ENCODE peak calls at places on chromosomes 12 and 14, in five cellular contexts. N is HepG2, F is GM12892, O is GM12878, M is K562. X is an unnamed sample.

GRCh38 chr14:34110531-34110930 is 159.7 kb upstream of the EGLN3 start:
- DNase-seq in O (no peak), N (no peak), F (no peak), M (no peak), X (no peak)

GRCh38 chr12:49054524-49054923 is 6.1 kb downstream of the KMT2D start:
- DNase-seq in N (no peak), M (no peak), F (no peak), O (no peak), X (no peak)

GRCh38 chr12:15453613-15454012 is 131.3 kb downstream of the PTPRO start:
- DNase-seq in F (no peak), M (no peak), N (no peak), O (peak; percentile 5), X (no peak)

GRCh38 chr12:27982951-27983350 is 10.4 kb upstream of the PTHLH start:
- DNase-seq in O (no peak), N (no peak), F (no peak), M (no peak), X (no peak)

GRCh38 chr12:32502693-32503510 is 103.5 kb downstream of the FGD4 start:
- DNase-seq in O (no peak), N (no peak), F (no peak), M (no peak), X (no peak)

GRCh38 chr12:103011974-103012763 is 54.7 kb downstream of the ASCL1 start:
- DNase-seq in F (no peak), N (no peak), M (no peak), O (no peak), X (no peak)

GRCh38 chr12:106386836-106387555 is 29.4 kb downstream of the POLR3B start:
- DNase-seq in F (no peak), O (no peak), M (no peak), N (no peak), X (no peak)

GRCh38 chr12:18752280-18752920 is 14.5 kb downstream of the CAPZA3 start:
- DNase-seq in F (no peak), N (no peak), O (no peak), M (peak; percentile 55), X (no peak)

GRCh38 chr12:84738481-84738972 is 174.1 kb downstream of the SLC6A15 start:
- DNase-seq in O (no peak), N (no peak), F (no peak), M (no peak), X (no peak)

GRCh38 chr12:69007166-69007857 is 74.3 kb upstream of the CPM start:
- DNase-seq in N (no peak), O (no peak), M (no peak), F (no peak), X (no peak)

GRCh38 chr14:21095430-21096205 is 2.8 kb downstream of the ZNF219 start:
- DNase-seq in M (no peak), O (no peak), F (no peak), N (no peak), X (no peak)

GRCh38 chr14:101878222-101879211 is 85.9 kb upstream of the DYNC1H1 start:
- DNase-seq in F (no peak), N (no peak), O (no peak), M (no peak), X (no peak)

GRCh38 chr12:131826064-131826928 is 1.9 kb upstream of the MMP17 start:
- DNase-seq in F (no peak), N (no peak), O (no peak), M (no peak), X (no peak)

GRCh38 chr12:125145196-125145595 is 80.0 kb downstream of the AACS start:
- DNase-seq in O (no peak), M (no peak), F (no peak), N (no peak), X (no peak)

GRCh38 chr12:25692115-25693035 is 139.3 kb upstream of the LMNTD1 start:
- DNase-seq in O (no peak), N (no peak), F (no peak), M (no peak), X (no peak)

GRCh38 chr14:64684091-64684490 is 20.1 kb upstream of the PLEKHG3 start:
- DNase-seq in F (no peak), O (no peak), N (peak; percentile 25), M (no peak), X (no peak)

GRCh38 chr14:95188372-95188771 is 31.0 kb upstream of the DICER1 start:
- DNase-seq in O (no peak), M (no peak), N (no peak), F (no peak), X (no peak)

GRCh38 chr12:66491812-66492361 is 187.0 kb downstream of the GRIP1 start:
- DNase-seq in N (no peak), F (no peak), M (no peak), O (no peak), X (no peak)

GRCh38 chr14:102592969-102593840 is 756 bp downstream of the RCOR1 start:
- DNase-seq in O (no peak), F (no peak), M (peak; percentile 59), N (no peak), X (no peak)

GRCh38 chr12:53499261-53500118 is at the start of gene MAP3K12:
- DNase-seq in F (no peak), M (peak; percentile 50), O (no peak), N (no peak), X (no peak)

GRCh38 chr12:84463756-84464495 is 448.7 kb downstream of the SLC6A15 start:
- DNase-seq in O (no peak), M (no peak), N (no peak), F (no peak), X (no peak)

GRCh38 chr14:91277546-91278382 is 33.3 kb upstream of the GPR68 start:
- DNase-seq in N (no peak), F (no peak), O (no peak), M (no peak), X (no peak)

GRCh38 chr14:91281346-91281745 is 36.8 kb upstream of the GPR68 start:
- DNase-seq in M (no peak), N (no peak), F (no peak), O (no peak), X (no peak)

GRCh38 chr14:91279354-91279753 is 34.9 kb upstream of the GPR68 start:
- DNase-seq in O (no peak), M (no peak), N (no peak), F (no peak), X (no peak)

GRCh38 chr14:91278383-91278715 is 33.8 kb upstream of the GPR68 start:
- DNase-seq in N (no peak), M (no peak), O (no peak), F (no peak), X (no peak)

DNA sequence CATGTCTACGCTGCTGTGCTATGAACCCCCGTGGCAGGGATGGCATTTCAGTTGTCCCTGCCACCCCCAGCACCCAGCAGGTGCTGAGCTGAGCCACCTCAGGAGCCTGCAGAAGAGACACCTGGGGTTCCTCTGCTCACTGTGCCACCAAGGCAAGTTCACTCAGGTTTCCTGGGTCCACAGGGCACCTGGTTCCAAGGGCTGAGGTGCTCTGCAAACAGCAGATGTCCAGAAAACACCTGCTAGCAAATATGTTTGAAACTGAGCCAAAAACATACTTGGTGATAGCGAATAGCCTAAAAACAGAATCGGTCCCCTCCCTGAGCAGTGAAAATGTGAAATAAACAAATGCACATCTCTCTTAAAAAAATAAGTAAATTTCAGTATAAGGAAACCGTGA is 35.6 kb upstream of the GPR68 start:
- DNase-seq in N (no peak), M (no peak), F (no peak), O (no peak), X (no peak)
- TF ChIP-seq TAF1 in N (no peak), M (no peak), F (no peak), O (no peak), X (no peak)

GRCh38 chr14:74140374-74140850 is 55.7 kb downstream of the LIN52 start:
- DNase-seq in F (no peak), M (no peak), O (no peak), N (no peak), X (no peak)
- TF ChIP-seq POLR2AphosphoS5 in F (no peak), M (no peak), O (no peak), N (no peak), X (no peak)

GRCh38 chr14:36194645-36195044 is 18.1 kb upstream of the PTCSC3 start:
- DNase-seq in O (no peak), N (no peak), F (no peak), M (no peak), X (no peak)
- TF ChIP-seq TAF1 in O (no peak), N (no peak), F (no peak), M (no peak), X (no peak)

GRCh38 chr14:99755068-99755405 is 38.2 kb upstream of the EML1 start:
- DNase-seq in F (no peak), M (no peak), O (no peak), N (no peak), X (no peak)

GRCh38 chr14:99755629-99756603 is 37.3 kb upstream of the EML1 start:
- DNase-seq in F (no peak), N (peak; percentile 24), O (no peak), M (no peak), X (no peak)

GRCh38 chr14:99753225-99754140 is 39.7 kb upstream of the EML1 start:
- DNase-seq in N (no peak), F (no peak), M (no peak), O (no peak), X (no peak)

GRCh38 chr14:99752486-99753121 is 40.6 kb upstream of the EML1 start:
- DNase-seq in F (no peak), O (no peak), N (no peak), M (no peak), X (no peak)

GRCh38 chr14:99754141-99755067 is 38.8 kb upstream of the EML1 start:
- DNase-seq in O (no peak), N (no peak), M (no peak), F (no peak), X (no peak)
- TF ChIP-seq POLR2AphosphoS5 in O (no peak), N (no peak), M (no peak), F (no peak), X (no peak)